ENCODE peak calls at places on chromosome 22, in six cellular contexts. D, L, P, Y, G and F are unnamed samples.

GRCh38 chr22:44782286-44782830 is 30.0 kb downstream of the ARHGAP8 start:
- DNase-seq in D (no peak), L (no peak), P (no peak), Y (no peak), G (no peak), F (no peak)

GRCh38 chr22:46985507-46985882 is 223.0 kb downstream of the TBC1D22A start:
- DNase-seq in D (no peak), L (no peak), P (no peak), Y (no peak), G (no peak), F (no peak)

GRCh38 chr22:22235564-22235963 is 9.0 kb upstream of the VPREB1 start:
- DNase-seq in D (no peak), L (peak; percentile 17), P (no peak), Y (peak; percentile 68), G (peak; percentile 85), F (peak; percentile 30)

GRCh38 chr22:44379817-44380560 is 67.2 kb upstream of the SHISAL1 start:
- DNase-seq in D (no peak), L (no peak), P (no peak), Y (no peak), G (no peak), F (no peak)

GRCh38 chr22:47630741-47631534 is 868.5 kb downstream of the TBC1D22A start:
- DNase-seq in D (no peak), L (no peak), P (no peak), Y (no peak), G (no peak), F (no peak)

GRCh38 chr22:29314074-29314473 is 1.4 kb downstream of the RASL10A start:
- DNase-seq in D (no peak), L (no peak), P (no peak), Y (no peak), G (no peak), F (no peak)

GRCh38 chr22:20316217-20316843 is 3.5 kb downstream of the DGCR6L start:
- DNase-seq in D (no peak), L (no peak), P (no peak), Y (no peak), G (no peak), F (no peak)

GRCh38 chr22:46893281-46894020 is 131.0 kb downstream of the TBC1D22A start:
- DNase-seq in D (no peak), L (no peak), P (no peak), Y (no peak), G (no peak), F (no peak)

GRCh38 chr22:20400606-20401375 is 6.8 kb downstream of the ZNF74 start:
- DNase-seq in D (no peak), L (no peak), P (no peak), Y (no peak), G (peak; percentile 41), F (no peak)

GRCh38 chr22:47495102-47495501 is 732.7 kb downstream of the TBC1D22A start:
- DNase-seq in D (no peak), L (no peak), P (no peak), Y (no peak), G (no peak), F (no peak)

GRCh38 chr22:20524004-20524481 is 16.6 kb downstream of the MED15 start:
- DNase-seq in D (no peak), L (peak; percentile 68), P (peak; percentile 85), Y (no peak), G (peak; percentile 63), F (peak; percentile 49)

GRCh38 chr22:21866821-21867527 is 471 bp downstream of the MAPK1 start:
- DNase-seq in D (no peak), L (no peak), P (no peak), Y (peak; percentile 61), G (peak; percentile 99), F (no peak)

GRCh38 chr22:20981787-20982562 is at the start of gene LZTR1:
- DNase-seq in D (peak; percentile 50), L (peak; percentile 32), P (peak; percentile 70), Y (peak; percentile 86), G (peak; percentile 100), F (peak; percentile 94)

GRCh38 chr22:43473031-43473430 is 61.2 kb downstream of the MPPED1 start:
- DNase-seq in D (no peak), L (no peak), P (no peak), Y (no peak), G (no peak), F (no peak)

GRCh38 chr22:25548866-25549464 is 15.5 kb upstream of the GRK3 start:
- DNase-seq in D (no peak), L (no peak), P (no peak), Y (no peak), G (no peak), F (no peak)

GRCh38 chr22:17780116-17780740 is 6.0 kb upstream of the BID start:
- DNase-seq in D (no peak), L (no peak), P (no peak), Y (no peak), G (no peak), F (no peak)

GRCh38 chr22:17778412-17778976 is 4.2 kb upstream of the BID start:
- DNase-seq in D (no peak), L (no peak), P (no peak), Y (no peak), G (no peak), F (no peak)

GRCh38 chr22:17777717-17778044 is 3.4 kb upstream of the BID start:
- DNase-seq in D (no peak), L (no peak), P (no peak), Y (no peak), G (no peak), F (no peak)

GRCh38 chr22:17780741-17781318 is 6.6 kb upstream of the BID start:
- DNase-seq in D (no peak), L (no peak), P (no peak), Y (no peak), G (no peak), F (no peak)

DNA sequence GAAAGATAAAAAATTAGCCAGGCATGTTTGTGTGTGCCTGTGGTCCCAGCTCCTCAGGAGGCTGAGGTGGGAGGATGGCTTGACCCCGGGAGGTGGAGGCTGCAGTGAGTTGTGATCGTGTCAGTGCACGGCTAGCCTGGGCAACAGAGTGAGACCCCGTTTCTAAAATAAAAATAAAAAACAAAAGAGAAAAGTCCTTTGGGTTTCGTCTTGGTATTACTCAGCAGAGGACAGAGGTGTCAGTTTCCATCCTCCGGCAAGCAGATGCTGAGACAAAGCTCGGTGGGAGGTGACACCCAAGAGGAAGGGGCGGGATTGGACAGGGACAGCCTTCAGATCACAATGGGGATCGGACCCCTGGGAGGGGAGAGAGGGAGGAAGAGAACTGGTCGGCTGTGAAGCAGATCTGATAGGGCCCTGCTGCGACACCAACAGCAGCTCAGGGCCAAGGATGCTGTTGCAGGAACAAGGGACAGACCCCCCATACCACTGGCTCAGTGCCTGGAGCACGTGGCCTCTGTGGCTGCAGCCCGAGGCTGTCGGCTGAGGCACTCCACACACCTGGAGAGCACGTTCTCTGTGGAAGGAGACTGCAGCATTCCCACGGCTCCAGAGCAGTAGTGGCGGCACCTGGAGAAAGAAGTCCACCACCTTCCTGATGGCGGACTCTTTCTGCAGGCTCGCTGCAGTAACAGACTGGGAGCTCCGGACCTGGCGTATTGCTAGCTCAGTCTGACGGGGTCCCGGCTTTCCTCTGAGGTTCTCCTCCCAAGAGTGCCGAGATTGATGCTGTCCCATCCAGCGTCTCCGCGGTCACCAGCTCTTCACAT is 5.2 kb upstream of the BID start:
- DNase-seq in D (no peak), L (peak; percentile 83), P (no peak), Y (no peak), G (peak; percentile 48), F (no peak)
- TF ChIP-seq RAD21 in D (no peak), L (no peak), P (no peak), Y (no peak), G (no peak), F (no peak)

DNA sequence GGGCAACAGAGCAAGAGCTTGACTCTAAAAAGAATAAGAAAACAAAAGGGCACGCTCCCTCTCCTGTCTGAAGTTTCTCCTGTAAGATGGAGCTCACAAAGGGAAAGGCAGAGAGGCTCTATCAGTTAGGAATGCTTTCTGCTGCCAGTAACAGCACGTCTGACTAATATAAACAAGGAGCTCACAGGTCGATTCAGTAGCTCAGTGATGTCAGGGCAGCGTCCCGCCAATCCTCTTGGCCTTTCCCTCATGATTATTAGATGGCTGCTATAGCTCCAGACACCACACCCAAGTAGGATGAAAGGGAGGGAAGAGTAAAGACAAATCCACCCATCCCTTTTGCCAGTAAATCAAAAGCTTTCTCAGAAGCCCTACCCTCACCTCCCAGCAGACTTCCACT is 51.3 kb upstream of the HMGXB4 start:
- DNase-seq in D (no peak), L (no peak), P (no peak), Y (no peak), G (no peak), F (no peak)
- TF ChIP-seq SIN3A in D (no peak), L (no peak), P (no peak), Y (no peak), G (no peak), F (no peak)

DNA sequence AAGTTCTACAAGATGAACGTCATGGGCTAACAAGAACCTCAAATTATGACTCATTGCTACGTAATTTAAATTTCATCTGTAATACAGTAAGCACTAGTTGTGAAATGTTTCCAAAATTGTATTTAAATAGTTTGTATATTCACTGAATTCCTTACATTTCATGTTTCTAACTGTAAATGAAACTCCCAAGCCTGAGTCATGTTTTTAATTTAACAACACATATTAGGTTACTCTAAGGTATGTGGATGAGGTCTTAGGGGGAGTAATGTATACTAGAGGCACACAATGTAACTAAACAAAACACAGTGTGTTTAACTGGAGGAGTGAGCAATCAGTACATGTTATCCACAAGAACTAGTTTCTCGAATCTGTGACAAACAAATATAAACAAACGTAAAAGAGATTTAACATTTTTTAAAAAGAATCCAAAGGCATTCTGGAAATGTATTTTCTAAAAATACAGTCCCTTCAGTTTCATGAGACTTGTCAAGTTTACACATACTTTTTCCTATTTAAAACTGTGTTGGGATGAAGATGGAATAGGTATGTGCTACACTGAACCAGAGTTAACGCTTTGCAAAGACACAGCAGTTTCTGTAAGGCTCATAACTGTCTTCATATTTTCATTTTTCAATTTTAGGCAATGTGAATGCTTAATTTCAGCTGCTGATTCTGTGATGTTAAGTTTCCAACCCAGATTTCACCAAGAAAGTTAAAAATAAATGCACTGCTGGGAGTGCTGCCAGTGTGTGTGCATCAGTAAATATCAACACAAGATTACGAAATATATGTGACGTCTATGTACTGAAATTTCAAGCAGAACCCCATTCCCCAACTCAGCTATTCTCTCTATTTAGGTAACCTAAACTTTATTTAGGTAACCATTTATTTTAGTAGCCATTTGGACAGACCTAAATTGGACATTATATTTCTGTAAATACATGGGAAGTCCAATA is 52.6 kb downstream of the PITPNB start:
- DNase-seq in D (no peak), L (no peak), P (peak; percentile 43), Y (no peak), G (no peak), F (no peak)
- TF ChIP-seq RAD21 in D (no peak), L (no peak), P (no peak), Y (no peak), G (no peak), F (no peak)

DNA sequence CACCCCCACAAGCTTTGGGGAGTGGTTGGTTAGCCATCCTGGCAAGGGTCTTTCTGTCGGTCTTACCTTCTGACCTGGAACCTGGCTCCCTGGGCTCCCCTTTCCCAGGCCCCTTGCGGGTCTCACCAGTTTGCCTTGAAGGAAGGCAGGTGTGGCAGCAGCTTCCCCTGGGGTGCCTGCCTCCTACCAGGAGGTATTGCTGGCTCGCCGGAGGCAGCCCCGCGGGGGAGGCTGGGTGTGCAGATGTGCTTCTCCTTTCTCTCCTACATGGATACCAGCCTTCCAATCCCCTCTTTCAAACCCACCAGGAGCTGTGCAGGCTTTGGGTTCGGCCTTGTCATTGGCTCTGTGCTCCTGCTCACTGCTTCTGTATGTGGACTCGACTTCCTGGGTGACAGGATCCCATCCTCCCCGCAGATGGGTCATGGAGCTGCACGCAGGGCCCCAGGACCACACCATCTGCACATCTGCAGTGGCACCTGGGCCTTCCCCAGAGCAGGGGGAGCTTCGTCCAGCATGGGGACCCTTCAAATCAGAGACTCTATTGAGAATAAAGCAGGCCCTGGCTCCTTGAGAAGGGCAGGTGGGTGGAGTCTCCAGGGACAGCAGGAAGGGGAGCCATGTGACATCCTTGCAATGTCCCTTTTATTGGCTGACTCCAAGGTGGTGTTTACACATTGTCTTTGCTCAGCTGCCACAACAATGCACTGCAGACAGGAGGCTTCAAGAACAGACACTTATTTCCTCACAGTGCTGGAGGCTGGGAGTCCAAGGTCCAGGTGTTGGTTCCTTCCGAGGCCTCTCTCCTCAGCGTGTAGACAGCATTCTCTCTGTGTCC is 592.0 kb downstream of the BRD1 start:
- DNase-seq in D (no peak), L (no peak), P (no peak), Y (peak; percentile 37), G (no peak), F (no peak)
- TF ChIP-seq SIN3A in D (no peak), L (no peak), P (no peak), Y (no peak), G (no peak), F (no peak)